ENCODE peak calls at places on chromosomes 16 and 17, in five cellular contexts. C is SK-N-SH, W is K562, D is H1, E is GM12878. L is an unnamed sample.

GRCh38 chr16:24906199-24906808 is 60.5 kb downstream of the SLC5A11 start:
- DNase-seq in C (no peak), D (no peak), W (peak; percentile 30), E (no peak), L (no peak)

GRCh38 chr17:74190154-74190553 is 13.3 kb upstream of the RPL38 start:
- DNase-seq in W (peak; percentile 41), D (no peak), C (peak; percentile 90), E (no peak), L (no peak)

GRCh38 chr16:47059991-47060390 is 83.8 kb downstream of the NETO2 start:
- DNase-seq in D (no peak), E (no peak), W (no peak), C (no peak), L (no peak)

GRCh38 chr16:88441460-88441859 is 11.6 kb upstream of the ZFPM1 start:
- DNase-seq in C (no peak), W (no peak), D (no peak), E (no peak), L (no peak)

GRCh38 chr17:12899604-12900003 is 110.3 kb downstream of the ARHGAP44 start:
- DNase-seq in E (no peak), C (no peak), W (no peak), D (no peak), L (no peak)

GRCh38 chr16:88289549-88290344 is 93.0 kb upstream of the ZNF469 start:
- DNase-seq in W (no peak), C (peak; percentile 39), D (no peak), E (no peak), L (no peak)

GRCh38 chr16:55275869-55276268 is 48.1 kb upstream of the IRX6 start:
- DNase-seq in E (no peak), C (no peak), W (no peak), D (no peak), L (no peak)

GRCh38 chr16:89170346-89171215 is 967 bp upstream of the CDH15 start:
- DNase-seq in C (no peak), W (peak; percentile 41), D (peak; percentile 89), E (no peak), L (no peak)

GRCh38 chr16:66370786-66371684 is 4.5 kb downstream of the CDH5 start:
- DNase-seq in W (no peak), C (no peak), D (no peak), E (no peak), L (no peak)

GRCh38 chr16:66927012-66927436 is 1.7 kb upstream of the RRAD start:
- DNase-seq in W (no peak), E (no peak), C (no peak), D (no peak), L (no peak)

GRCh38 chr16:53773150-53773846 is 69.3 kb downstream of the FTO start:
- DNase-seq in D (no peak), E (peak; percentile 13), C (peak; percentile 52), W (peak; percentile 65), L (no peak)

GRCh38 chr17:63446218-63446980 is at the start of gene CYB561:
- DNase-seq in C (peak; percentile 97), D (no peak), E (no peak), W (peak; percentile 84), L (peak; percentile 91)

GRCh38 chr17:71790791-71791190 is 330.0 kb upstream of the SOX9 start:
- DNase-seq in D (no peak), C (no peak), E (no peak), W (no peak), L (no peak)

GRCh38 chr16:85935957-85936760 is 37.2 kb downstream of the IRF8 start:
- DNase-seq in C (no peak), E (peak; percentile 89), D (no peak), W (no peak), L (peak; percentile 63)

GRCh38 chr16:89658221-89658879 is 714 bp downstream of the SPATA33 start:
- DNase-seq in E (no peak), D (no peak), C (peak; percentile 71), W (peak; percentile 48), L (no peak)

GRCh38 chr17:29160253-29160652 is 19.9 kb downstream of the MYO18A start:
- DNase-seq in E (no peak), D (no peak), C (no peak), W (no peak), L (no peak)

GRCh38 chr17:930258-930657 is 49.3 kb downstream of the NXN start:
- DNase-seq in W (no peak), D (no peak), E (no peak), C (no peak), L (no peak)

GRCh38 chr17:63116228-63116627 is 150.2 kb downstream of the TANC2 start:
- DNase-seq in W (no peak), E (no peak), D (no peak), C (peak; percentile 56), L (no peak)

GRCh38 chr16:23254338-23254737 is 47.8 kb upstream of the SCNN1B start:
- DNase-seq in E (no peak), W (no peak), D (no peak), C (no peak), L (no peak)

GRCh38 chr16:19607610-19608280 is 52.2 kb downstream of the VPS35L start:
- DNase-seq in C (no peak), E (no peak), D (no peak), W (no peak), L (no peak)

GRCh38 chr16:2857451-2858244 is at the start of gene PRSS22:
- DNase-seq in E (no peak), C (peak; percentile 49), W (no peak), D (peak; percentile 74), L (no peak)

GRCh38 chr16:87963400-87963799 is 12.2 kb downstream of the BANP start:
- DNase-seq in D (no peak), W (no peak), C (no peak), E (no peak), L (no peak)

DNA sequence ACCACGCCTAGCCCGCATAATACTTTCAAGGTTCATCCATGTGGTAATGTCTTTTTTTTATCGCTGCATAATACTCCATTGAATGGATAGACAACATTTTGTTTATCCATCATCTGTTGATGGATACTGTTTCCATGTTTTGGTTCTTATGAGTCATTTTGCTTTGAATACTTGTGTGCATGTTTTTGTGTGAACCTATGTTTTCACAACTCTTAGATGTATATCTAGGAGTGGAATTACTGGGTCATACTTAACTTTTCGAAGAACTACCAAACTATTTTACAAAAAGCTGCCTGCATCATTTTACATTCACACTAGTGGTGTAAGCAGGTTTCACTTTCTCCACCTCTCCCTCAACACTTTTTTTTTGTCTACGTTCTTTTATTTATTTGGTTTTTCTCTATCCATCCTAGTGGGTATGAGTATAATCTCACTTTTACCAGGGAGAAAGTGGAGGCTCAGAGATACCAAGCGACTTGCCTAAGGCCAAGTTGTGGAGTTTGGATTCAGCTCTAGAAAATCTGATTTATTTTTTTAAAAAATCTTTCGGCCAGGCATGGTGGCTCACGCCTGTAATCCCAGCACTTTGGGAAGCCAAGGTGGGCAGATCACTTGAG is 151.2 kb downstream of the CMIP start:
- DNase-seq in E (no peak), D (no peak), C (no peak), W (no peak), L (no peak)
- TF ChIP-seq TAF1 in E (no peak), D (no peak), C (no peak), W (no peak), L (no peak)

GRCh38 chr17:57270801-57271245 is 14.5 kb downstream of the MSI2 start:
- DNase-seq in C (peak; percentile 78), E (no peak), D (no peak), W (no peak), L (no peak)

GRCh38 chr17:57274162-57274561 is 17.8 kb downstream of the MSI2 start:
- DNase-seq in W (no peak), C (no peak), D (no peak), E (no peak), L (no peak)

GRCh38 chr17:57271821-57272220 is 15.5 kb downstream of the MSI2 start:
- DNase-seq in C (no peak), E (no peak), W (no peak), D (no peak), L (no peak)

GRCh38 chr17:57275365-57275764 is 19.0 kb downstream of the MSI2 start:
- DNase-seq in C (no peak), E (no peak), W (no peak), D (no peak), L (no peak)

DNA sequence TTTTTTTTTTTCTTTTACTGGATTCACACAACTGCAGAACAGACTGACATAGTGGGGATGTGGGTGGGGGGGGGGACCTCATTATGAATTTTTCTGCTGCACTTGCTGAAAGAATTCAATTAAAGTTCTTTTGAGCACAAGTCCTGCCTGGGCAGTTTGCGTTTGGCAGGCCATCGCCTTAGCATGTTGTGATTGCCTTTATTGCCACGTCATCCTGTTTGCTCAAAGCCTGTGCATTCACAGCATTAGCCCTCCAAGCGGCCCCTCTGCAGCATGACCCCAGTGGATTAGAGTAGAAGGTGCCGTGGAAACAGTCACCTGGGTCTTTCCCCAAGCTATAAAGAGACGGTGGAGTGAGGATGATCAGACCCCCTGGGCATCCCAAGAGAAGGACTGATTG is 17.1 kb downstream of the MSI2 start:
- DNase-seq in D (peak; percentile 39), C (no peak), E (no peak), W (no peak), L (no peak)
- TF ChIP-seq TAF1 in D (no peak), C (no peak), E (no peak), W (no peak), L (no peak)

GRCh38 chr17:57523926-57524634 is 221.0 kb downstream of the CCDC182 start:
- DNase-seq in D (no peak), W (no peak), C (no peak), E (no peak), L (no peak)

GRCh38 chr17:57519800-57520199 is 225.3 kb downstream of the CCDC182 start:
- DNase-seq in C (no peak), D (no peak), E (no peak), W (no peak), L (no peak)

GRCh38 chr17:57519199-57519598 is 225.9 kb downstream of the CCDC182 start:
- DNase-seq in D (no peak), W (no peak), E (no peak), C (no peak), L (no peak)

GRCh38 chr17:57522436-57523005 is 222.6 kb downstream of the CCDC182 start:
- DNase-seq in D (no peak), W (no peak), E (no peak), C (no peak), L (no peak)

DNA sequence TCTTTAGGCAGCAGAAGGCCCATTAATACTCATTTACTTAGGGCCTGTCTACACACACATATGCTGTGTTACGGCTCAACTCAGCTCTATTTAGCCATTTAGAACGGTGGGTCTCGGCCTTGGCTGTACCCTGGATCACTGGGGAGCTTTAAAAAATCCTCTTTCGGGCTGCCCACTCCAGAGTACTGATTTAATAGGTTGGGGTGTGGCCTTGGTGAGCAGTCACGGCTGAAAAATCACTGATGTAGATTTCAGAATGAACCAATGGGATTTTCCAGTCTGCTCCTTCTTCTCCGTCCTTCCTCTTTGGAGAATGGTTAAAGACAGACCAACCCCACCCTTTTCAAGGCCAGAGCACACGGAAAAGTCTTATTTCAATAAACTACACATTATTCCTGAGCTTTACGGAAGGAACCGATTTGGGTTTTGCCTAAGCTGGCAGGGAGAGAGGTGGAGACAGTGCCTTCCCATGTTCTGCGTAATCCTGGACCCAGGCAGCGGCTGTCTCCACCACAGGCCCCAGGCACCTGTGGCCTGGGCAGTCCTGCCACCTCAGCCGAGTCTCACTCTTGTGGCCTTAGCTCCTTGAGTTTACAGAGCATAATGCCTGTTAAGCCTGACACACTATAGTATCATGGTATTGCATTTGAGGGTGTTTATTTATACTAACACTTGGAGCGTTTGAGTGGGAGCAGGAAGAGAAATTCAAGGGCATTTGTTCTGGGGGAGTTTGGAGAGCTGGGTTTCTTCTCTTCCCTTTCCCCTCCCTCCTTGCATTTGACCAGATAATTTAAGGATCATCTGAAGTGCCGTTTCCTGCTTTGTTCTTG is 223.3 kb downstream of the CCDC182 start:
- DNase-seq in E (no peak), W (no peak), C (no peak), D (no peak), L (no peak)
- TF ChIP-seq TAF1 in E (no peak), W (no peak), C (no peak), D (no peak), L (no peak)

GRCh38 chr16:4910828-4911227 is 26.1 kb downstream of the PPL start:
- DNase-seq in W (no peak), E (no peak), C (no peak), D (no peak), L (no peak)
- TF ChIP-seq TAF1 in W (no peak), E (no peak), C (no peak), D (no peak), L (no peak)